ENCODE peak calls at places on chromosomes 13 and 19, in four cellular contexts. O is neuronal stem cell, G is AG08395, P is NCI-H1092. A is an unnamed sample.

GRCh38 chr19:7294571-7295212 is 478 bp upstream of the INSR start:
- DNase-seq in O (peak; percentile 30), G (peak; percentile 68), P (peak; percentile 43), A (peak; percentile 74)

GRCh38 chr19:22052644-22053013 is 345 bp downstream of the ZNF257 start:
- DNase-seq in O (no peak), G (no peak), P (no peak), A (no peak)

GRCh38 chr13:33403807-33404362 is 118.3 kb upstream of the STARD13 start:
- DNase-seq in O (no peak), G (no peak), P (no peak), A (no peak)

GRCh38 chr13:77034883-77035282 is 7.9 kb upstream of the FBXL3 start:
- DNase-seq in O (no peak), G (peak; percentile 45), P (no peak), A (no peak)

GRCh38 chr13:50460366-50460765 is 383.1 kb downstream of the DLEU7 start:
- DNase-seq in O (no peak), G (no peak), P (no peak), A (no peak)

GRCh38 chr19:8558325-8558724 is 18.9 kb downstream of the MYO1F start:
- DNase-seq in O (no peak), G (no peak), P (no peak), A (no peak)

GRCh38 chr13:100944791-100945345 is 270.3 kb upstream of the TMTC4 start:
- DNase-seq in O (no peak), G (no peak), P (no peak), A (no peak)

GRCh38 chr19:9796113-9796773 is 22.6 kb downstream of the FBXL12 start:
- DNase-seq in O (peak; percentile 83), G (peak; percentile 78), P (peak; percentile 81), A (peak; percentile 86)

GRCh38 chr19:10290439-10290875 is 705 bp downstream of the ICAM5 start:
- DNase-seq in O (no peak), G (no peak), P (no peak), A (no peak)

GRCh38 chr19:43700368-43701015 is 15.4 kb upstream of the IRGC start:
- DNase-seq in O (no peak), G (peak; percentile 62), P (no peak), A (no peak)